ENCODE peak calls at places on chromosomes 3 and 15, in eight cellular contexts. A is Right ventricle myocardium superior; O is NCI-H1436; K is GM20000; T is mesendoderm; H is activated naive CD4-positive, alpha-beta T cell treated with Interleukin-2 at 50 U/mL for 16 hours; E is brain microvascular endothelial cell; L is dermis blood vessel endothelial cell. R is an unnamed sample.

GRCh38 chr3:112672716-112673506 is 32.0 kb upstream of the CCDC80 start:
- DNase-seq in H (no peak), E (no peak), A (no peak), O (no peak), K (no peak), L (no peak), T (no peak), R (no peak)

GRCh38 chr3:180250172-180250571 is 213.4 kb upstream of the PEX5L start:
- DNase-seq in H (no peak), O (no peak), A (no peak), K (no peak), L (no peak), T (no peak), E (no peak), R (peak)

GRCh38 chr3:38805765-38806386 is 10.1 kb downstream of the SCN10A start:
- DNase-seq in O (no peak), H (peak), L (peak), A (no peak), E (peak), T (peak), K (peak), R (peak)

GRCh38 chr3:180615954-180616353 is 14.0 kb downstream of the TTC14 start:
- DNase-seq in K (no peak), O (no peak), T (no peak), A (no peak), H (no peak), E (no peak), L (no peak), R (no peak)

GRCh38 chr3:186198442-186198841 is 89.6 kb upstream of the ETV5 start:
- DNase-seq in K (no peak), L (no peak), E (no peak), H (no peak), O (no peak), A (no peak), T (no peak), R (no peak)

GRCh38 chr3:60316121-60316783 is 935.0 kb downstream of the FHIT start:
- DNase-seq in L (no peak), H (no peak), T (no peak), E (no peak), K (no peak), O (no peak), A (no peak), R (peak)

GRCh38 chr3:136792931-136793330 is 26.0 kb upstream of the SLC35G2 start:
- DNase-seq in H (no peak), A (no peak), O (no peak), T (no peak), E (no peak), L (no peak), K (no peak), R (no peak)

GRCh38 chr3:163523375-163523774 is 1554.9 kb downstream of the SI start:
- DNase-seq in H (no peak), T (no peak), O (no peak), A (no peak), E (no peak), L (no peak), K (no peak), R (no peak)

GRCh38 chr3:126941721-126942270 is 41.1 kb upstream of the PLXNA1 start:
- DNase-seq in O (no peak), E (no peak), A (no peak), T (no peak), H (no peak), L (no peak), K (no peak), R (no peak)

GRCh38 chr3:187798531-187799520 is 53.6 kb upstream of the BCL6 start:
- DNase-seq in T (peak), L (no peak), O (peak), E (no peak), H (peak), K (no peak), A (no peak), R (no peak)

GRCh38 chr15:100879461-100880138 is at the start of gene ALDH1A3:
- DNase-seq in H (no peak), O (no peak), E (no peak), K (peak), L (peak), T (no peak), A (peak), R (no peak)

GRCh38 chr3:124266517-124266916 is 274.6 kb upstream of the ROPN1 start:
- DNase-seq in O (peak), H (no peak), K (no peak), L (peak), E (no peak), T (peak), A (no peak), R (peak)

GRCh38 chr3:192636517-192637444 is 90.6 kb downstream of the FGF12 start:
- DNase-seq in O (no peak), T (no peak), A (peak), E (no peak), L (no peak), H (no peak), K (no peak), R (no peak)

GRCh38 chr3:36904641-36905040 is 40.2 kb downstream of the TRANK1 start:
- DNase-seq in L (peak), T (peak), K (peak), O (no peak), H (no peak), E (no peak), A (no peak), R (no peak)

GRCh38 chr3:194749631-194750271 is 64.1 kb downstream of the FAM43A start:
- DNase-seq in H (no peak), L (peak), E (peak), O (no peak), T (no peak), K (no peak), A (no peak), R (no peak)

GRCh38 chr3:37118163-37118562 is 56.2 kb downstream of the LRRFIP2 start:
- DNase-seq in H (no peak), K (no peak), T (no peak), O (no peak), L (no peak), A (no peak), E (no peak), R (no peak)

GRCh38 chr3:32495609-32496008 is 7.0 kb downstream of the CMTM6 start:
- DNase-seq in H (no peak), A (no peak), T (no peak), O (no peak), L (peak), E (no peak), K (no peak), R (no peak)

GRCh38 chr15:32833323-32833944 is 115.6 kb downstream of the GREM1 start:
- DNase-seq in A (no peak), L (peak), H (no peak), O (no peak), K (no peak), E (no peak), T (no peak), R (no peak)

GRCh38 chr3:23041918-23042696 is 161.0 kb upstream of the UBE2E2 start:
- DNase-seq in L (no peak), E (peak), K (no peak), A (no peak), O (no peak), T (no peak), H (no peak), R (no peak)

GRCh38 chr3:98099848-98100247 is 12.9 kb downstream of the OR5AC2 start:
- DNase-seq in O (no peak), T (no peak), A (no peak), L (no peak), H (no peak), E (no peak), K (no peak), R (no peak)

GRCh38 chr3:12192173-12192572 is 33.5 kb upstream of the TIMP4 start:
- DNase-seq in O (no peak), A (no peak), L (no peak), E (no peak), T (no peak), K (no peak), H (no peak), R (no peak)

GRCh38 chr3:99678023-99678422 is 39.6 kb downstream of the COL8A1 start:
- DNase-seq in T (no peak), O (no peak), L (peak), K (no peak), A (no peak), H (no peak), E (peak), R (no peak)

GRCh38 chr3:139745831-139746230 is 68.1 kb upstream of the NMNAT3 start:
- DNase-seq in A (no peak), O (no peak), H (no peak), E (peak), L (no peak), K (no peak), T (peak), R (peak)

GRCh38 chr3:89699771-89700170 is 592.4 kb downstream of the EPHA3 start:
- DNase-seq in K (no peak), A (no peak), O (no peak), L (no peak), T (no peak), E (no peak), H (no peak), R (peak)

GRCh38 chr3:146472611-146473010 is 3.2 kb upstream of the PLSCR2 start:
- DNase-seq in H (no peak), A (no peak), O (no peak), K (no peak), L (no peak), T (no peak), E (no peak), R (no peak)

GRCh38 chr3:140617135-140617534 is 60.7 kb upstream of the TRIM42 start:
- DNase-seq in H (no peak), O (no peak), A (no peak), T (no peak), L (no peak), K (no peak), E (no peak), R (no peak)

GRCh38 chr3:49004352-49005297 is 2.6 kb upstream of the WDR6 start:
- DNase-seq in L (no peak), A (peak), H (no peak), E (no peak), K (no peak), T (peak), O (no peak), R (no peak)

GRCh38 chr3:151579571-151580270 is 118.9 kb upstream of the IGSF10 start:
- DNase-seq in L (no peak), A (peak), H (no peak), T (no peak), K (no peak), E (no peak), O (no peak), R (peak)

R was measured in H4.